ENCODE peak calls at places on chromosomes 2 and 18, in four cellular contexts. One of them, this sample, is unnamed.

GRCh38 chr2:203480623-203481022 is 54.5 kb downstream of the RAPH1 start:
- ATAC-seq in IMR-90: no peak
- ATAC-seq in pancreas: no peak
- ATAC-seq in heart right ventricle: no peak
- ATAC-seq in this sample: no peak

GRCh38 chr2:120853294-120854013 is 117.8 kb downstream of the GLI2 start:
- ATAC-seq in heart right ventricle: no peak
- ATAC-seq in IMR-90: no peak
- ATAC-seq in pancreas: no peak
- ATAC-seq in this sample: no peak

GRCh38 chr2:85751627-85752026 is 2.2 kb upstream of the ATOH8 start:
- ATAC-seq in IMR-90: no peak
- ATAC-seq in pancreas: no peak
- ATAC-seq in heart right ventricle: no peak
- ATAC-seq in this sample: no peak

GRCh38 chr18:26649193-26649543 is 100.8 kb upstream of the KCTD1 start:
- ATAC-seq in pancreas: no peak
- ATAC-seq in IMR-90: no peak
- ATAC-seq in heart right ventricle: no peak
- ATAC-seq in this sample: no peak

GRCh38 chr2:14806567-14807077 is 174.1 kb downstream of the LRATD1 start:
- ATAC-seq in IMR-90: no peak
- ATAC-seq in pancreas: no peak
- ATAC-seq in heart right ventricle: no peak
- ATAC-seq in this sample: no peak

GRCh38 chr18:2963048-2963447 is 49.9 kb downstream of the LPIN2 start:
- ATAC-seq in heart right ventricle: no peak
- ATAC-seq in pancreas: no peak
- ATAC-seq in IMR-90: no peak
- ATAC-seq in this sample: no peak

GRCh38 chr2:2806711-2807110 is 475.6 kb upstream of the MYT1L start:
- ATAC-seq in IMR-90: no peak
- ATAC-seq in pancreas: no peak
- ATAC-seq in heart right ventricle: no peak
- ATAC-seq in this sample: no peak

GRCh38 chr2:23563673-23564617 is 179.0 kb downstream of the KLHL29 start:
- ATAC-seq in heart right ventricle: peak; percentile 48
- ATAC-seq in IMR-90: peak; percentile 79
- ATAC-seq in pancreas: peak; percentile 74
- ATAC-seq in this sample: peak; percentile 65

GRCh38 chr18:31574359-31574758 is 17.3 kb upstream of the TTR start:
- ATAC-seq in IMR-90: no peak
- ATAC-seq in heart right ventricle: no peak
- ATAC-seq in pancreas: no peak
- ATAC-seq in this sample: no peak

GRCh38 chr2:202542142-202542541 is 92.6 kb upstream of the FAM117B start:
- ATAC-seq in pancreas: no peak
- ATAC-seq in heart right ventricle: no peak
- ATAC-seq in IMR-90: no peak
- ATAC-seq in this sample: peak; percentile 51

GRCh38 chr2:128607981-128608506 is 289.4 kb upstream of the HS6ST1 start:
- ATAC-seq in pancreas: no peak
- ATAC-seq in IMR-90: no peak
- ATAC-seq in heart right ventricle: no peak
- ATAC-seq in this sample: no peak

GRCh38 chr2:36403675-36404230 is 48.2 kb downstream of the CRIM1 start:
- ATAC-seq in IMR-90: peak; percentile 33
- ATAC-seq in pancreas: peak; percentile 73
- ATAC-seq in heart right ventricle: no peak
- ATAC-seq in this sample: no peak

GRCh38 chr2:120955427-120955826 is 219.8 kb downstream of the GLI2 start:
- ATAC-seq in IMR-90: peak; percentile 55
- ATAC-seq in heart right ventricle: no peak
- ATAC-seq in pancreas: peak; percentile 60
- ATAC-seq in this sample: no peak

GRCh38 chr2:180901331-180901730 is 79.1 kb upstream of the UBE2E3 start:
- ATAC-seq in heart right ventricle: no peak
- ATAC-seq in IMR-90: no peak
- ATAC-seq in pancreas: no peak
- ATAC-seq in this sample: no peak

GRCh38 chr2:120346034-120346666 is at the start of gene INHBB:
- ATAC-seq in heart right ventricle: no peak
- ATAC-seq in IMR-90: peak; percentile 10
- ATAC-seq in pancreas: peak; percentile 36
- ATAC-seq in this sample: peak; percentile 32

GRCh38 chr2:181190711-181191110 is 210.3 kb downstream of the UBE2E3 start:
- ATAC-seq in heart right ventricle: no peak
- ATAC-seq in IMR-90: no peak
- ATAC-seq in pancreas: no peak
- ATAC-seq in this sample: no peak

GRCh38 chr2:230873670-230874401 is 9.1 kb downstream of the ITM2C start:
- ATAC-seq in pancreas: no peak
- ATAC-seq in IMR-90: no peak
- ATAC-seq in heart right ventricle: no peak
- ATAC-seq in this sample: no peak

GRCh38 chr2:190183535-190183934 is 121.0 kb upstream of the MSTN start:
- ATAC-seq in heart right ventricle: no peak
- ATAC-seq in IMR-90: no peak
- ATAC-seq in pancreas: no peak
- ATAC-seq in this sample: no peak

GRCh38 chr2:28093768-28094167 is 203.2 kb downstream of the BABAM2 start:
- ATAC-seq in pancreas: no peak
- ATAC-seq in heart right ventricle: no peak
- ATAC-seq in IMR-90: no peak
- ATAC-seq in this sample: no peak

GRCh38 chr2:28085183-28085582 is 194.7 kb downstream of the BABAM2 start:
- ATAC-seq in IMR-90: no peak
- ATAC-seq in pancreas: no peak
- ATAC-seq in heart right ventricle: no peak
- ATAC-seq in this sample: no peak

GRCh38 chr2:28088970-28089369 is 198.4 kb downstream of the BABAM2 start:
- ATAC-seq in pancreas: no peak
- ATAC-seq in heart right ventricle: no peak
- ATAC-seq in IMR-90: peak; percentile 24
- ATAC-seq in this sample: no peak

GRCh38 chr2:28093308-28093707 is 202.8 kb downstream of the BABAM2 start:
- ATAC-seq in IMR-90: no peak
- ATAC-seq in heart right ventricle: no peak
- ATAC-seq in pancreas: no peak
- ATAC-seq in this sample: no peak

DNA sequence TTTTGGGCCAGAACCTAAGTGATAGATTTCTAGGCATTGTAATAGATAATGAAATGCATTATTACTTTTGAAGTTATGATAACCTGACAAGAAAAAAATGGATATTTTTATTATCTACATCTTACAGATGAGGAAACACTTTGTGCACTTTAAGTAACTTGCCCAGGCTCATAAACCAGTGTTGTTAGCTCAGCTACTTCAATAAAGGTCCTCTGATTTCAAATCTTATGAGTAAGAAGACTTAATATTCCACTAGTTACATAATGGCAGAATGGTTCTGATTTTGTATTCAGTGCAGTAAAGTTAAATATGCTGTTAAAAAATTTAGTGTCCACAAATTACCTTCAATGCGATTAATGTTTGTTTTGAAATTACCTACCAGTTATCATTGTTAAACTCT is 199.0 kb downstream of the BABAM2 start:
- ATAC-seq in heart right ventricle: no peak
- ATAC-seq in pancreas: no peak
- ATAC-seq in IMR-90: no peak
- ATAC-seq in this sample: no peak
- H3K27ac ChIP-seq in heart right ventricle: no peak overlapping the region
- H3K27ac ChIP-seq in pancreas: no peak overlapping the region
- H3K27ac ChIP-seq in IMR-90: no peak overlapping the region
- H3K27ac ChIP-seq in this sample: no peak overlapping the region

DNA sequence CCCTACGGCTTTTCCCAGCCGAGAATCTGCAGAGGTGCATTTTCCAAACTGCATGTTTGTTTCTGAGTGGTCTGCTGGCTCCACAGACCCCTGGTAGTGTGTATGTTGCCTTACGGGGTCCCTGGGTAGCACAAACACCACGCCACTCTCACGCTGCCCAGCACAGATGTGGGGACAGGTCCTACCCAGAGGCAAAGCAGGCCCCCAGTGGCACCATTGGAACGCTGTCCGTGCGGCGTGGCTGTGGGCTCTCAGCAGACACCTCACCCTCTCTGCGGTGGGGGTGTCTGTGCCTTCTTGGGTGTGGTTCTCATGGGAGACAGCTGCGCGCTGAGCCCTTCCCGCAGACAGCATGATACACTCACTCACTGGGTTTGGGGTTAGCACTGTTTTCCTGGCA is 137.4 kb downstream of the NFATC1 start:
- ATAC-seq in pancreas: no peak
- ATAC-seq in IMR-90: no peak
- ATAC-seq in heart right ventricle: no peak
- ATAC-seq in this sample: no peak
- H3K27me3 ChIP-seq in pancreas: no peaks in the 10 kb centered on the region
- H3K27me3 ChIP-seq in IMR-90: peaks cover 30% of the 10 kb centered on the region
- H3K27me3 ChIP-seq in heart right ventricle: no peaks in the 10 kb centered on the region
- H3K27me3 ChIP-seq in this sample: peaks cover 19% of the 10 kb centered on the region

DNA sequence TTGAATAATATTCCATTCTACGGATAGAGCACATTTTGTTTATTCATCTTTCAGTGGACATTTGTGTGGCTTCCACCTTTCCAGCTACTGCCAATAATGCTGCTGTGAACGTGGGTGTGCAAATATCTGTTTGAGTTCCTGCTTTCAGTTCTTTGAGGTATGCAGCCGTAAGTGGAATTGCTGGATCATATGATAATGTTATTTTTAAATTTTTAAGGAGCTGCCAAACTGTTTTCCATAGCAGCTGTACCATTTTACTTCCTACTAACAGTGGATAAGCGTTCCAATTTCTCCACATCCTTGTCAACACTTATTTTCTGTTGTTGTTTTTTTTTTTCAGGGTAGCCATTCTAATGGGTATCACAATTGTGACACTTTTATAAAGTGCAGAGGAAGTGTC is 162.4 kb downstream of the NCK2 start:
- ATAC-seq in IMR-90: no peak
- ATAC-seq in pancreas: no peak
- ATAC-seq in heart right ventricle: no peak
- ATAC-seq in this sample: no peak
- H3K4me1 ChIP-seq in IMR-90: no peaks in the 10 kb centered on the region
- H3K4me1 ChIP-seq in pancreas: no peaks in the 10 kb centered on the region
- H3K4me1 ChIP-seq in heart right ventricle: peaks cover 35% of the 10 kb centered on the region
- H3K4me1 ChIP-seq in this sample: peaks cover 3% of the 10 kb centered on the region

DNA sequence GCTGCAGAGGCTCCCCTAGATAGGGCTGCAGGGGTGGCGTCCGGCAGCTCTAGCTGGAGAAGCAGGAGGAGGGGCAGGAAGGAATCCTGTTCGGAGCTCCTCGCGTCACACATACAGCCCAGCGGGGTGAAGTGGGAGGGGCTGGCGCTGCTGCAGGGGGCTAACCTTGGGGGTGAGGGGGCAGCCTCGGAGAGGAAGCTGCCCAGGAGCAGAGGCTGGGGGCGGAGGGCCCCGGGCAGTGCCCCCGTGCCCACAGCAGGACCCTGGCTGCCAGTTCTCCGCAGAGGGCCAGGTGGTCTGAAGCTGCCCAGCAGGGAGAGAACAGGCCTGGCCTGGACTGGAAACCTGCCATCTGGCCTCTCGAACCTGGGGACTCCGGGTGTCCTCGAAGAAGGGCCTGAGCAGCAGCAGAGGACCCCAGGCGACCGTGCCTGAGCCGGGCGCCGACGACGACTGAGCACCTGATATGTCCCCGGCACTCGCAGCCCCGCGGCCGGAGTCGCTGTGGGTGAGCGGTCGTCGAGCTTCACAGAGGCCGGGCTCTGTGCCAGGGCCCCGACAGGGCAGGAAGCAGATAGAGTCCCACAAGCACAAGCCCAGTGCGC is 2.5 kb upstream of the GPR35 start:
- ATAC-seq in pancreas: no peak
- ATAC-seq in IMR-90: peak; percentile 48
- ATAC-seq in heart right ventricle: no peak
- ATAC-seq in this sample: no peak
- H3K27ac ChIP-seq in pancreas: no peak overlapping the region
- H3K27ac ChIP-seq in IMR-90: no peak overlapping the region
- H3K27ac ChIP-seq in heart right ventricle: no peak overlapping the region
- H3K27ac ChIP-seq in this sample: no peak overlapping the region

GRCh38 chr2:232386490-232386739 is 7.9 kb downstream of the ALPP start:
- ATAC-seq in pancreas: no peak
- ATAC-seq in heart right ventricle: no peak
- ATAC-seq in IMR-90: no peak
- ATAC-seq in this sample: no peak

GRCh38 chr2:232384466-232384865 is 5.9 kb downstream of the ALPP start:
- ATAC-seq in pancreas: no peak
- ATAC-seq in IMR-90: no peak
- ATAC-seq in heart right ventricle: no peak
- ATAC-seq in this sample: no peak

GRCh38 chr2:232387451-232388171 is 9.1 kb downstream of the ALPP start:
- ATAC-seq in IMR-90: no peak
- ATAC-seq in pancreas: no peak
- ATAC-seq in heart right ventricle: peak; percentile 41
- ATAC-seq in this sample: no peak

GRCh38 chr2:232386740-232387450 is 8.3 kb downstream of the ALPP start:
- ATAC-seq in heart right ventricle: peak; percentile 51
- ATAC-seq in pancreas: peak; percentile 60
- ATAC-seq in IMR-90: no peak
- ATAC-seq in this sample: no peak

GRCh38 chr2:232385660-232386489 is 7.3 kb downstream of the ALPP start:
- ATAC-seq in pancreas: no peak
- ATAC-seq in heart right ventricle: no peak
- ATAC-seq in IMR-90: peak; percentile 74
- ATAC-seq in this sample: no peak
- H3K27me3 ChIP-seq in pancreas: no peaks in the 10 kb centered on the region
- H3K27me3 ChIP-seq in heart right ventricle: peaks cover 90% of the 10 kb centered on the region
- H3K27me3 ChIP-seq in IMR-90: peaks cover 80% of the 10 kb centered on the region
- H3K27me3 ChIP-seq in this sample: peaks cover 98% of the 10 kb centered on the region

GRCh38 chr2:208252766-208253492 is 1.9 kb downstream of the IDH1 start:
- ATAC-seq in IMR-90: no peak
- ATAC-seq in pancreas: no peak
- ATAC-seq in heart right ventricle: no peak
- ATAC-seq in this sample: no peak

GRCh38 chr2:208250401-208250800 is 4.5 kb downstream of the IDH1 start:
- ATAC-seq in IMR-90: no peak
- ATAC-seq in heart right ventricle: no peak
- ATAC-seq in pancreas: no peak
- ATAC-seq in this sample: no peak

GRCh38 chr2:208249241-208249640 is 5.6 kb downstream of the IDH1 start:
- ATAC-seq in IMR-90: no peak
- ATAC-seq in pancreas: no peak
- ATAC-seq in heart right ventricle: no peak
- ATAC-seq in this sample: no peak

GRCh38 chr2:208248601-208249000 is 6.3 kb downstream of the IDH1 start:
- ATAC-seq in heart right ventricle: no peak
- ATAC-seq in IMR-90: no peak
- ATAC-seq in pancreas: no peak
- ATAC-seq in this sample: no peak

DNA sequence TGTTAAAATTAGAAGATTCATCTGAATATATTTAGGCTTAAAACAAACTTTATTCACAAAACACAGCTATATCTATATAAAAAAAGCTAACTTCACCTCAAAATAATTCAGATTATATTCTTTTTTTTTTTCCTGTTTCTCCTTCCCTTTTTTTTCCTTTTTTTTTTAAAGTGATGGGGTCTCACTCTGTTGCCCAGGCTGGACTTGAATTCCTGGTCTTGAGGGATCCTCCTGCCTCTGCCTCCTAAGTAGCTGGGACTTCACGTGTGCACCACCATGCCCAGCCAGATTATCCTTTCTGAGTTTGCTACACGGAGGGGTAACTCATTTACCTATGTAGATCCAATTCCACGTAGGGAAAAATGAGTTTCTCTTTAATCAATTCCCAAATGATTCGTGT is 3.8 kb downstream of the IDH1 start:
- ATAC-seq in IMR-90: no peak
- ATAC-seq in heart right ventricle: no peak
- ATAC-seq in pancreas: no peak
- ATAC-seq in this sample: no peak
- H3K4me1 ChIP-seq in IMR-90: peaks cover 7% of the 10 kb centered on the region
- H3K4me1 ChIP-seq in heart right ventricle: peaks cover 32% of the 10 kb centered on the region
- H3K4me1 ChIP-seq in pancreas: peaks cover 11% of the 10 kb centered on the region
- H3K4me1 ChIP-seq in this sample: peaks cover 36% of the 10 kb centered on the region

This sample was measured in gastroesophageal sphincter.